ENCODE peak calls at places on chromosomes 4 and X, in seven cellular contexts. L is activated naive CD8-positive, alpha-beta T cell treated with anti-CD3 and anti-CD28 coated beads, Interleukin-2, amount 50 U/mL, for 24 hours; P is M059J; N is lower leg skin; F is stimulated activated CD8-positive, alpha-beta memory T cell treated with anti-CD3 and anti-CD28 coated beads, Interleukin-15, amount 100 ng/mL, for 4 hours; V is SW480; X is GM04504. I is an unnamed sample.

GRCh38 chrX:70289168-70289792 is 447 bp downstream of the PDZD11 start:
- DNase-seq in P (peak; percentile 11), N (no peak), F (no peak), V (no peak), X (no peak), L (no peak), I (no peak)

GRCh38 chr4:145679520-145679919 is 426 bp upstream of the C4orf51 start:
- DNase-seq in X (peak; percentile 57), P (peak; percentile 93), F (no peak), L (no peak), N (no peak), V (peak; percentile 14), I (no peak)

GRCh38 chrX:75038925-75039324 is 113.7 kb upstream of the NEXMIF start:
- DNase-seq in P (peak; percentile 32), X (peak; percentile 2), N (no peak), L (peak; percentile 6), F (no peak), V (peak; percentile 22), I (no peak)

GRCh38 chr4:98851806-98852205 is 77.1 kb downstream of the EIF4E start:
- DNase-seq in F (no peak), V (no peak), L (no peak), P (peak; percentile 75), X (peak; percentile 10), N (no peak), I (no peak)

GRCh38 chr4:106329027-106329618 is 12.8 kb downstream of the AIMP1 start:
- DNase-seq in X (no peak), V (peak; percentile 37), N (no peak), P (peak; percentile 45), F (no peak), L (no peak), I (no peak)

GRCh38 chrX:2811271-2811670 is 17.5 kb upstream of the GYG2 start:
- DNase-seq in L (no peak), P (no peak), V (no peak), F (no peak), N (no peak), X (no peak), I (no peak)

GRCh38 chr4:105306820-105307219 is 160.1 kb downstream of the TET2 start:
- DNase-seq in X (no peak), P (no peak), F (no peak), L (no peak), V (no peak), N (no peak), I (no peak)

GRCh38 chr4:151198748-151199147 is 78.2 kb upstream of the PRSS48 start:
- DNase-seq in P (no peak), N (no peak), V (no peak), F (no peak), X (no peak), L (no peak), I (no peak)

GRCh38 chr4:137278431-137278830 is 253.9 kb downstream of the PCDH18 start:
- DNase-seq in P (no peak), V (no peak), L (no peak), N (no peak), X (no peak), F (no peak), I (no peak)

GRCh38 chr4:105666693-105667092 is 41.8 kb downstream of the INTS12 start:
- DNase-seq in N (no peak), X (peak; percentile 3), P (peak; percentile 54), L (no peak), F (no peak), V (no peak), I (no peak)

GRCh38 chrX:123665197-123665596 is 67.7 kb downstream of the THOC2 start:
- DNase-seq in V (peak; percentile 68), N (no peak), F (no peak), P (peak; percentile 32), X (no peak), L (no peak), I (no peak)

GRCh38 chr4:173735055-173735454 is 205.0 kb upstream of the HAND2 start:
- DNase-seq in N (no peak), X (peak; percentile 33), F (no peak), L (no peak), V (no peak), P (no peak), I (no peak)

GRCh38 chr4:139229534-139230039 is 50.4 kb downstream of the MGARP start:
- DNase-seq in P (peak; percentile 49), X (peak; percentile 37), L (no peak), V (peak; percentile 42), F (no peak), N (no peak), I (no peak)

GRCh38 chr4:135564090-135564489 is 1362.5 kb upstream of the PABPC4L start:
- DNase-seq in N (no peak), L (no peak), X (no peak), F (no peak), V (no peak), P (no peak), I (no peak)

GRCh38 chr4:164136181-164136616 is 617.7 kb upstream of the SMIM31 start:
- DNase-seq in V (peak; percentile 3), P (peak; percentile 51), X (no peak), N (no peak), F (no peak), L (no peak), I (no peak)